ENCODE peak calls at places on chromosomes 2 and 18, in seven cellular contexts. One of them, this sample, is unnamed.

GRCh38 chr2:205646680-205647079 is 35.6 kb upstream of the NRP2 start:
- DNase-seq in keratinocyte: no peak
- DNase-seq in fibroblast of pulmonary artery: no peak
- DNase-seq in body of pancreas: no peak
- DNase-seq in fibroblast of the aortic adventitia: no peak
- DNase-seq in AG04450: no peak
- DNase-seq in HCT116: no peak
- DNase-seq in this sample: no peak

GRCh38 chr2:95074663-95075439 is 46.8 kb downstream of the MRPS5 start:
- DNase-seq in fibroblast of the aortic adventitia: no peak
- DNase-seq in keratinocyte: no peak
- DNase-seq in HCT116: no peak
- DNase-seq in fibroblast of pulmonary artery: no peak
- DNase-seq in body of pancreas: no peak
- DNase-seq in AG04450: no peak
- DNase-seq in this sample: no peak

GRCh38 chr2:200137691-200138090 is 168.8 kb upstream of the SPATS2L start:
- DNase-seq in fibroblast of the aortic adventitia: no peak
- DNase-seq in keratinocyte: no peak
- DNase-seq in body of pancreas: no peak
- DNase-seq in AG04450: no peak
- DNase-seq in fibroblast of pulmonary artery: no peak
- DNase-seq in HCT116: no peak
- DNase-seq in this sample: no peak

GRCh38 chr18:34929336-34929780 is 111.9 kb upstream of the MAPRE2 start:
- DNase-seq in HCT116: peak; percentile 55
- DNase-seq in keratinocyte: no peak
- DNase-seq in body of pancreas: no peak
- DNase-seq in fibroblast of the aortic adventitia: peak; percentile 54
- DNase-seq in fibroblast of pulmonary artery: peak; percentile 68
- DNase-seq in AG04450: peak; percentile 72
- DNase-seq in this sample: peak; percentile 65

GRCh38 chr2:197504000-197504399 is 3.8 kb downstream of the HSPE1 start:
- DNase-seq in fibroblast of the aortic adventitia: no peak
- DNase-seq in keratinocyte: no peak
- DNase-seq in fibroblast of pulmonary artery: no peak
- DNase-seq in HCT116: no peak
- DNase-seq in AG04450: no peak
- DNase-seq in body of pancreas: no peak
- DNase-seq in this sample: no peak

GRCh38 chr2:112692496-112692911 is 28.3 kb upstream of the NT5DC4 start:
- DNase-seq in body of pancreas: no peak
- DNase-seq in fibroblast of pulmonary artery: peak; percentile 93
- DNase-seq in AG04450: peak; percentile 87
- DNase-seq in keratinocyte: peak; percentile 99
- DNase-seq in HCT116: peak; percentile 85
- DNase-seq in fibroblast of the aortic adventitia: peak; percentile 87
- DNase-seq in this sample: peak; percentile 96

GRCh38 chr2:120301289-120301688 is 44.6 kb upstream of the INHBB start:
- DNase-seq in body of pancreas: no peak
- DNase-seq in fibroblast of the aortic adventitia: no peak
- DNase-seq in HCT116: no peak
- DNase-seq in keratinocyte: no peak
- DNase-seq in AG04450: no peak
- DNase-seq in fibroblast of pulmonary artery: no peak
- DNase-seq in this sample: no peak

GRCh38 chr18:57942493-57942892 is 101.5 kb upstream of the NEDD4L start:
- DNase-seq in AG04450: no peak
- DNase-seq in keratinocyte: no peak
- DNase-seq in body of pancreas: no peak
- DNase-seq in HCT116: no peak
- DNase-seq in fibroblast of pulmonary artery: no peak
- DNase-seq in fibroblast of the aortic adventitia: no peak
- DNase-seq in this sample: no peak

GRCh38 chr18:48022021-48022420 is 91.6 kb upstream of the SMAD2 start:
- DNase-seq in body of pancreas: no peak
- DNase-seq in fibroblast of pulmonary artery: no peak
- DNase-seq in fibroblast of the aortic adventitia: no peak
- DNase-seq in AG04450: no peak
- DNase-seq in HCT116: no peak
- DNase-seq in keratinocyte: no peak
- DNase-seq in this sample: no peak

GRCh38 chr18:52826994-52827393 is 487.0 kb downstream of the DCC start:
- DNase-seq in keratinocyte: no peak
- DNase-seq in HCT116: no peak
- DNase-seq in AG04450: no peak
- DNase-seq in body of pancreas: no peak
- DNase-seq in fibroblast of pulmonary artery: no peak
- DNase-seq in fibroblast of the aortic adventitia: no peak
- DNase-seq in this sample: no peak

GRCh38 chr2:153519260-153519875 is 40.8 kb upstream of the RPRM start:
- DNase-seq in keratinocyte: no peak
- DNase-seq in fibroblast of the aortic adventitia: peak; percentile 59
- DNase-seq in fibroblast of pulmonary artery: peak; percentile 70
- DNase-seq in HCT116: peak; percentile 55
- DNase-seq in AG04450: peak; percentile 2
- DNase-seq in body of pancreas: peak; percentile 73
- DNase-seq in this sample: peak; percentile 12

GRCh38 chr18:12236934-12237832 is 17.0 kb upstream of the CIDEA start:
- DNase-seq in body of pancreas: peak; percentile 85
- DNase-seq in HCT116: peak; percentile 19
- DNase-seq in fibroblast of pulmonary artery: peak; percentile 66
- DNase-seq in keratinocyte: no peak
- DNase-seq in fibroblast of the aortic adventitia: peak; percentile 56
- DNase-seq in AG04450: no peak
- DNase-seq in this sample: no peak

GRCh38 chr2:170929686-170930050 is 615 bp downstream of the GORASP2 start:
- DNase-seq in fibroblast of the aortic adventitia: peak; percentile 22
- DNase-seq in body of pancreas: peak; percentile 74
- DNase-seq in fibroblast of pulmonary artery: peak; percentile 29
- DNase-seq in HCT116: no peak
- DNase-seq in AG04450: no peak
- DNase-seq in keratinocyte: no peak
- DNase-seq in this sample: no peak

GRCh38 chr2:105604938-105605337 is 139.8 kb upstream of the NCK2 start:
- DNase-seq in AG04450: no peak
- DNase-seq in keratinocyte: no peak
- DNase-seq in fibroblast of the aortic adventitia: peak; percentile 53
- DNase-seq in body of pancreas: no peak
- DNase-seq in HCT116: no peak
- DNase-seq in fibroblast of pulmonary artery: peak; percentile 67
- DNase-seq in this sample: no peak

GRCh38 chr2:234026111-234026510 is 24.4 kb upstream of the SPP2 start:
- DNase-seq in keratinocyte: no peak
- DNase-seq in body of pancreas: no peak
- DNase-seq in HCT116: no peak
- DNase-seq in fibroblast of pulmonary artery: no peak
- DNase-seq in fibroblast of the aortic adventitia: peak; percentile 30
- DNase-seq in AG04450: no peak
- DNase-seq in this sample: no peak

GRCh38 chr2:133765693-133766092 is 197.4 kb upstream of the NCKAP5 start:
- DNase-seq in AG04450: no peak
- DNase-seq in fibroblast of the aortic adventitia: peak; percentile 71
- DNase-seq in body of pancreas: no peak
- DNase-seq in HCT116: no peak
- DNase-seq in fibroblast of pulmonary artery: peak; percentile 42
- DNase-seq in keratinocyte: no peak
- DNase-seq in this sample: no peak

GRCh38 chr2:138763971-138764370 is 16.2 kb downstream of the NXPH2 start:
- DNase-seq in AG04450: no peak
- DNase-seq in keratinocyte: no peak
- DNase-seq in fibroblast of pulmonary artery: no peak
- DNase-seq in body of pancreas: no peak
- DNase-seq in HCT116: no peak
- DNase-seq in fibroblast of the aortic adventitia: no peak
- DNase-seq in this sample: no peak

GRCh38 chr2:29159125-29159524 is 43.9 kb downstream of the CLIP4 start:
- DNase-seq in HCT116: no peak
- DNase-seq in fibroblast of the aortic adventitia: no peak
- DNase-seq in keratinocyte: no peak
- DNase-seq in AG04450: no peak
- DNase-seq in body of pancreas: no peak
- DNase-seq in fibroblast of pulmonary artery: no peak
- DNase-seq in this sample: no peak

GRCh38 chr2:29157131-29157530 is 41.9 kb downstream of the CLIP4 start:
- DNase-seq in body of pancreas: no peak
- DNase-seq in fibroblast of pulmonary artery: no peak
- DNase-seq in fibroblast of the aortic adventitia: no peak
- DNase-seq in AG04450: no peak
- DNase-seq in HCT116: no peak
- DNase-seq in keratinocyte: no peak
- DNase-seq in this sample: no peak

GRCh38 chr2:29160184-29160583 is 45.0 kb downstream of the CLIP4 start:
- DNase-seq in fibroblast of the aortic adventitia: no peak
- DNase-seq in fibroblast of pulmonary artery: no peak
- DNase-seq in AG04450: no peak
- DNase-seq in HCT116: no peak
- DNase-seq in body of pancreas: no peak
- DNase-seq in keratinocyte: no peak
- DNase-seq in this sample: no peak

GRCh38 chr2:29154610-29155009 is 39.4 kb downstream of the CLIP4 start:
- DNase-seq in HCT116: no peak
- DNase-seq in AG04450: no peak
- DNase-seq in keratinocyte: no peak
- DNase-seq in fibroblast of the aortic adventitia: no peak
- DNase-seq in body of pancreas: no peak
- DNase-seq in fibroblast of pulmonary artery: no peak
- DNase-seq in this sample: no peak

GRCh38 chr2:29155578-29155977 is 40.4 kb downstream of the CLIP4 start:
- DNase-seq in HCT116: no peak
- DNase-seq in fibroblast of pulmonary artery: no peak
- DNase-seq in body of pancreas: no peak
- DNase-seq in AG04450: no peak
- DNase-seq in fibroblast of the aortic adventitia: no peak
- DNase-seq in keratinocyte: no peak
- DNase-seq in this sample: no peak
- H3K4me3 ChIP-seq in HCT116: no peak overlapping the region
- H3K4me3 ChIP-seq in fibroblast of pulmonary artery: no peak overlapping the region
- H3K4me3 ChIP-seq in body of pancreas: no peak overlapping the region
- H3K4me3 ChIP-seq in AG04450: no peak overlapping the region
- H3K4me3 ChIP-seq in fibroblast of the aortic adventitia: no peak overlapping the region
- H3K4me3 ChIP-seq in keratinocyte: no peak overlapping the region
- H3K4me3 ChIP-seq in this sample: no peak overlapping the region

GRCh38 chr18:25454728-25455127 is 102.8 kb upstream of the ZNF521 start:
- DNase-seq in fibroblast of the aortic adventitia: no peak
- DNase-seq in body of pancreas: no peak
- DNase-seq in fibroblast of pulmonary artery: no peak
- DNase-seq in keratinocyte: no peak
- DNase-seq in HCT116: no peak
- DNase-seq in AG04450: no peak
- DNase-seq in this sample: no peak

GRCh38 chr18:25454270-25454659 is 102.3 kb upstream of the ZNF521 start:
- DNase-seq in body of pancreas: no peak
- DNase-seq in keratinocyte: no peak
- DNase-seq in fibroblast of the aortic adventitia: no peak
- DNase-seq in fibroblast of pulmonary artery: no peak
- DNase-seq in HCT116: no peak
- DNase-seq in AG04450: no peak
- DNase-seq in this sample: no peak

GRCh38 chr18:25453556-25454269 is 101.7 kb upstream of the ZNF521 start:
- DNase-seq in body of pancreas: no peak
- DNase-seq in fibroblast of the aortic adventitia: peak; percentile 17
- DNase-seq in keratinocyte: no peak
- DNase-seq in fibroblast of pulmonary artery: peak; percentile 6
- DNase-seq in AG04450: peak; percentile 41
- DNase-seq in HCT116: no peak
- DNase-seq in this sample: no peak

GRCh38 chr18:25449046-25449445 is 97.1 kb upstream of the ZNF521 start:
- DNase-seq in fibroblast of pulmonary artery: no peak
- DNase-seq in fibroblast of the aortic adventitia: no peak
- DNase-seq in AG04450: no peak
- DNase-seq in HCT116: no peak
- DNase-seq in body of pancreas: no peak
- DNase-seq in keratinocyte: no peak
- DNase-seq in this sample: no peak

DNA sequence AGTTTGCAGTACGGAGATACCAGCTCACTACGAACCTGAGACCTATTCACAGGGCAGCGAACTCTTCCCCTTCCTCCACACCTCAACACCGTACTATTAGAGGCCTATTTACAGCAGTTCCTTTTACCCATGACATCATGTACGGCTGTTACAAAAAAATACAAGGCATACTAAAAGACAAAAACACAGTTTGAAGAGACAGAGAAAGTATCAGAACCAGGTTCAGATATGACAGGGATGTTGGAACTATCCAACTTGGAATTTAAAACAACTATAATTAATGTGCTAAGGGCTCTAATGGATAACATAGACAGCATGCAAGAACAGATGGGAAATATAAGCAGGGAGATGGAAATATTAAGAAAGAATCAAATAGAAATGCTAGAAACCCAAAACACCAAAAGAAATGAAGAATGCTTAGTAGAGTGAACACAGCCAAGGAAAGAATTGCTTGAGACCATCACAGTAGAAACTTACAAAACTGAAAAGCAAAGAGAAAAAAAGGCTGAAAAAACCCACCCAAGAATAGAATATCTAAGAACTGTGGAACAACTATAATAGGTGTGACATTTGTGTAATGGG is 99.2 kb upstream of the ZNF521 start:
- DNase-seq in fibroblast of pulmonary artery: no peak
- DNase-seq in HCT116: no peak
- DNase-seq in body of pancreas: no peak
- DNase-seq in fibroblast of the aortic adventitia: no peak
- DNase-seq in keratinocyte: no peak
- DNase-seq in AG04450: no peak
- DNase-seq in this sample: no peak
- TF ChIP-seq CTCF in fibroblast of pulmonary artery: no peak
- TF ChIP-seq CTCF in HCT116: no peak
- TF ChIP-seq CTCF in body of pancreas: no peak
- TF ChIP-seq CTCF in fibroblast of the aortic adventitia: no peak
- TF ChIP-seq CTCF in keratinocyte: no peak
- TF ChIP-seq CTCF in AG04450: no peak
- TF ChIP-seq CTCF in this sample: no peak

DNA sequence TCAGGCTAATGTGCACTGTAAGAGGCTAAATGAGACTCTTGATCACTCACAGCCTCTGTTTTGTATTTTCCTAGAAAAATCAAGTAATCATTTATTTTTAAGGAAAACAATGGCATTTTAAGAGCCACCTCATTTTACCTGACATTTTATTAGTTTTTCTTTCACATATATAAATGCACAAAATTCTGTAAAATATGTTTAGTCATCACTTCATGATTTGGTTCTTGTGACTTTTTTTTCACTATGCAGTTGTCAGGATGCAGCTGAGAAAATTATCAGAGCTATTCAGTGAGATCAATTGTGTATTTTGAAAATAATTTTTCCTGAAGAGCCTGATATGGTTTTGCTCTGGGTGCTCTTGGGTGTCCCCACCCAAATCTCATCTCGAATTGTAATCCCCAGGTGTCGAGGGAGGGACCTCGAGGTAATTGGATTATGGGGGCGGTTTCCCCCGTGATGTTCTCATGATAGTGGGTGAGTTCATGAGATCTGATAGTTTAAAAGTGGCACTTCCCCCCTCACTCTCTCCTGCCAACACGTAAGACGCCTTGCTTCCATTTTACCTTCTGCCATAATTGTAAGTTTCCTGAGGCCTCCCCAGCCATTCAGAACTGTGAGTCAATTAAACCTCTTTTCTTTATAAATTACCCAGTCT is 16.1 kb upstream of the ANXA4 start:
- DNase-seq in fibroblast of the aortic adventitia: no peak
- DNase-seq in HCT116: no peak
- DNase-seq in fibroblast of pulmonary artery: no peak
- DNase-seq in body of pancreas: no peak
- DNase-seq in keratinocyte: no peak
- DNase-seq in AG04450: no peak
- DNase-seq in this sample: no peak
- H3K4me3 ChIP-seq in fibroblast of the aortic adventitia: no peak overlapping the region
- H3K4me3 ChIP-seq in HCT116: no peak overlapping the region
- H3K4me3 ChIP-seq in fibroblast of pulmonary artery: no peak overlapping the region
- H3K4me3 ChIP-seq in body of pancreas: no peak overlapping the region
- H3K4me3 ChIP-seq in keratinocyte: no peak overlapping the region
- H3K4me3 ChIP-seq in AG04450: no peak overlapping the region
- H3K4me3 ChIP-seq in this sample: no peak overlapping the region

GRCh38 chr2:40230717-40231300 is 221.1 kb downstream of the SLC8A1 start:
- DNase-seq in HCT116: no peak
- DNase-seq in body of pancreas: no peak
- DNase-seq in keratinocyte: no peak
- DNase-seq in AG04450: no peak
- DNase-seq in fibroblast of the aortic adventitia: peak; percentile 46
- DNase-seq in fibroblast of pulmonary artery: peak; percentile 16
- DNase-seq in this sample: no peak
- TF ChIP-seq CTCF in HCT116: no peak
- TF ChIP-seq CTCF in body of pancreas: no peak
- TF ChIP-seq CTCF in keratinocyte: no peak
- TF ChIP-seq CTCF in AG04450: no peak
- TF ChIP-seq CTCF in fibroblast of the aortic adventitia: peak; percentile 15
- TF ChIP-seq CTCF in fibroblast of pulmonary artery: no peak
- TF ChIP-seq CTCF in this sample: no peak